ENCODE peak calls at places on chromosomes 11 and 22, in nine cellular contexts. B is DMS53; V is HFF-Myc; M is aorta; S is dorsolateral prefrontal cortex; K is midbrain; F is ELR; Y is effector memory CD4-positive, alpha-beta T cell; J is AG04450. D is an unnamed sample.

GRCh38 chr11:134369656-134370525 is 38.1 kb downstream of the GLB1L2 start:
- DNase-seq in V (no peak), F (no peak), K (no peak), J (no peak), M (peak), S (no peak), B (no peak), Y (no peak), D (no peak)

GRCh38 chr22:45818130-45819085 is 146.8 kb downstream of the ATXN10 start:
- DNase-seq in S (peak), B (no peak), V (no peak), F (no peak), J (no peak), M (no peak), K (peak), Y (no peak), D (no peak)

GRCh38 chr11:10618490-10618889 is 50.0 kb upstream of the LYVE1 start:
- DNase-seq in K (no peak), B (no peak), S (no peak), V (no peak), Y (no peak), F (no peak), J (no peak), M (no peak), D (no peak)

GRCh38 chr22:32985899-32986772 is 72.0 kb downstream of the SYN3 start:
- DNase-seq in M (no peak), K (peak), B (peak), F (peak), S (peak), V (peak), J (peak), Y (no peak), D (no peak)

GRCh38 chr22:47806894-47807293 is 1044.4 kb downstream of the TBC1D22A start:
- DNase-seq in B (no peak), Y (no peak), M (no peak), S (no peak), V (no peak), K (no peak), J (no peak), F (no peak), D (no peak)

GRCh38 chr11:112886707-112887370 is 74.4 kb upstream of the NCAM1 start:
- DNase-seq in F (no peak), K (no peak), J (no peak), S (no peak), B (peak), M (no peak), Y (no peak), V (no peak), D (no peak)

GRCh38 chr22:44454113-44454769 is 43.8 kb downstream of the RTL6 start:
- DNase-seq in K (no peak), J (no peak), M (no peak), F (no peak), Y (no peak), B (no peak), V (no peak), S (no peak), D (no peak)

GRCh38 chr11:46845440-46845739 is 690 bp downstream of the CKAP5 start:
- DNase-seq in J (no peak), B (no peak), K (no peak), Y (no peak), S (no peak), V (no peak), M (no peak), F (no peak), D (no peak)

GRCh38 chr11:89327885-89328284 is 150.2 kb downstream of the TYR start:
- DNase-seq in V (no peak), S (no peak), M (no peak), K (no peak), F (no peak), J (no peak), B (no peak), Y (no peak), D (no peak)

GRCh38 chr22:25546751-25547150 is 17.7 kb upstream of the GRK3 start:
- DNase-seq in Y (no peak), S (no peak), J (no peak), V (no peak), K (no peak), F (no peak), B (no peak), M (no peak), D (no peak)

GRCh38 chr11:3686751-3687150 is 15.6 kb upstream of the CHRNA10 start:
- DNase-seq in B (no peak), M (no peak), V (no peak), F (peak), Y (no peak), S (no peak), K (no peak), J (no peak), D (no peak)

GRCh38 chr11:57474017-57474750 is 13.9 kb downstream of the RTN4RL2 start:
- DNase-seq in S (no peak), B (no peak), F (no peak), J (no peak), M (no peak), Y (no peak), K (no peak), V (no peak), D (no peak)

GRCh38 chr11:63889344-63889743 is 27.6 kb downstream of the RCOR2 start:
- DNase-seq in M (no peak), J (no peak), Y (no peak), K (no peak), F (no peak), B (no peak), S (no peak), V (no peak), D (no peak)

GRCh38 chr11:748007-748359 is 719 bp downstream of the TALDO1 start:
- DNase-seq in S (no peak), B (peak), Y (no peak), K (peak), F (peak), J (no peak), M (no peak), V (no peak), D (no peak)

GRCh38 chr22:24693359-24693758 is 81.2 kb downstream of the PIWIL3 start:
- DNase-seq in F (peak), S (no peak), M (no peak), B (no peak), K (no peak), J (no peak), V (no peak), Y (no peak), D (no peak)

GRCh38 chr11:68212421-68213134 is 518 bp downstream of the KMT5B start:
- DNase-seq in K (peak), F (peak), V (peak), S (peak), B (peak), M (peak), J (peak), Y (peak), D (peak)

D was measured in effector CD4-positive, alpha-beta T cell.